ENCODE peak calls at places on chromosomes 11 and 22, in ten cellular contexts. G is A549, H is WTC11, J is Calu3, L is brain microvascular endothelial cell, I is colonic mucosa, Z is mammary epithelial cell, V is dorsolateral prefrontal cortex, A is mesothelial cell of epicardium, U is GM12865. M is an unnamed sample.
A peak's percentile ranks its signal among the peaks of the same experiment; 100 is the strongest.

GRCh38 chr11:15157181-15157580 is 42.5 kb downstream of the INSC start:
- DNase-seq in G (no peak), H (no peak), J (no peak), L (peak; percentile 76), I (no peak), Z (peak; percentile 88), V (no peak), A (no peak), U (no peak), M (no peak)

GRCh38 chr11:9461068-9461759 is 402 bp downstream of the ZNF143 start:
- DNase-seq in G (peak; percentile 91), H (peak; percentile 76), J (peak; percentile 78), L (peak; percentile 75), I (peak; percentile 86), Z (peak; percentile 83), V (peak; percentile 83), A (peak; percentile 81), U (peak; percentile 96), M (peak; percentile 94)

GRCh38 chr22:44578115-44578457 is 80.1 kb upstream of the RTL6 start:
- DNase-seq in G (no peak), H (no peak), J (no peak), L (no peak), I (no peak), Z (no peak), V (no peak), A (peak; percentile 34), U (no peak), M (no peak)

GRCh38 chr22:25393121-25393805 is 171.2 kb upstream of the GRK3 start:
- DNase-seq in G (no peak), H (no peak), J (no peak), L (no peak), I (no peak), Z (no peak), V (no peak), A (no peak), U (no peak), M (no peak)

GRCh38 chr11:70299636-70300035 is 29.1 kb downstream of the PPFIA1 start:
- DNase-seq in G (no peak), H (no peak), J (no peak), L (no peak), I (no peak), Z (no peak), V (no peak), A (no peak), U (no peak), M (no peak)

GRCh38 chr11:92707173-92707619 is 262.3 kb upstream of the MTNR1B start:
- DNase-seq in G (no peak), H (no peak), J (no peak), L (no peak), I (no peak), Z (peak; percentile 98), V (no peak), A (no peak), U (no peak), M (peak; percentile 30)

GRCh38 chr22:38614331-38615122 is 41.7 kb downstream of the FAM227A start:
- DNase-seq in G (peak; percentile 12), H (no peak), J (no peak), L (peak; percentile 29), I (no peak), Z (no peak), V (no peak), A (no peak), U (no peak), M (no peak)

GRCh38 chr22:49827307-49827852 is 293 bp downstream of the BRD1 start:
- DNase-seq in G (no peak), H (no peak), J (peak; percentile 40), L (no peak), I (no peak), Z (no peak), V (no peak), A (no peak), U (no peak), M (no peak)

GRCh38 chr11:120062561-120062930 is 75.4 kb downstream of the TRIM29 start:
- DNase-seq in G (no peak), H (no peak), J (no peak), L (no peak), I (no peak), Z (no peak), V (no peak), A (no peak), U (no peak), M (no peak)

GRCh38 chr11:120063686-120064340 is 74.1 kb downstream of the TRIM29 start:
- DNase-seq in G (no peak), H (no peak), J (no peak), L (no peak), I (no peak), Z (no peak), V (no peak), A (no peak), U (no peak), M (no peak)

GRCh38 chr11:120061036-120061760 is 76.7 kb downstream of the TRIM29 start:
- DNase-seq in G (no peak), H (no peak), J (no peak), L (peak; percentile 22), I (no peak), Z (peak; percentile 12), V (no peak), A (no peak), U (no peak), M (no peak)

GRCh38 chr11:120060512-120060911 is 77.4 kb downstream of the TRIM29 start:
- DNase-seq in G (no peak), H (no peak), J (no peak), L (no peak), I (no peak), Z (no peak), V (no peak), A (no peak), U (no peak), M (no peak)

GRCh38 chr11:120061761-120062560 is 76.0 kb downstream of the TRIM29 start:
- DNase-seq in G (no peak), H (peak; percentile 57), J (no peak), L (no peak), I (no peak), Z (no peak), V (peak; percentile 65), A (peak; percentile 86), U (no peak), M (peak; percentile 36)
- TF ChIP-seq CTCF in G (no peak), H (no peak), J (no peak), L (no peak), I (no peak), Z (no peak), V (peak; percentile 45), A (peak; percentile 17), U (no peak), M (no peak)

GRCh38 chr11:61297741-61298140 is 2.6 kb upstream of the VWCE start:
- DNase-seq in G (no peak), H (no peak), J (no peak), L (peak; percentile 92), I (no peak), Z (peak; percentile 97), V (no peak), A (no peak), U (peak; percentile 33), M (no peak)

GRCh38 chr11:61293869-61294716 is 1.0 kb downstream of the VWCE start:
- DNase-seq in G (peak; percentile 33), H (peak; percentile 39), J (peak; percentile 21), L (peak; percentile 34), I (no peak), Z (peak; percentile 11), V (no peak), A (peak; percentile 64), U (peak; percentile 70), M (peak; percentile 67)

GRCh38 chr11:61295596-61295926 is 445 bp upstream of the VWCE start:
- DNase-seq in G (no peak), H (no peak), J (no peak), L (no peak), I (no peak), Z (no peak), V (no peak), A (no peak), U (peak; percentile 13), M (no peak)

GRCh38 chr11:61297341-61297740 is 2.2 kb upstream of the VWCE start:
- DNase-seq in G (no peak), H (no peak), J (no peak), L (peak; percentile 14), I (no peak), Z (no peak), V (no peak), A (no peak), U (no peak), M (no peak)

DNA sequence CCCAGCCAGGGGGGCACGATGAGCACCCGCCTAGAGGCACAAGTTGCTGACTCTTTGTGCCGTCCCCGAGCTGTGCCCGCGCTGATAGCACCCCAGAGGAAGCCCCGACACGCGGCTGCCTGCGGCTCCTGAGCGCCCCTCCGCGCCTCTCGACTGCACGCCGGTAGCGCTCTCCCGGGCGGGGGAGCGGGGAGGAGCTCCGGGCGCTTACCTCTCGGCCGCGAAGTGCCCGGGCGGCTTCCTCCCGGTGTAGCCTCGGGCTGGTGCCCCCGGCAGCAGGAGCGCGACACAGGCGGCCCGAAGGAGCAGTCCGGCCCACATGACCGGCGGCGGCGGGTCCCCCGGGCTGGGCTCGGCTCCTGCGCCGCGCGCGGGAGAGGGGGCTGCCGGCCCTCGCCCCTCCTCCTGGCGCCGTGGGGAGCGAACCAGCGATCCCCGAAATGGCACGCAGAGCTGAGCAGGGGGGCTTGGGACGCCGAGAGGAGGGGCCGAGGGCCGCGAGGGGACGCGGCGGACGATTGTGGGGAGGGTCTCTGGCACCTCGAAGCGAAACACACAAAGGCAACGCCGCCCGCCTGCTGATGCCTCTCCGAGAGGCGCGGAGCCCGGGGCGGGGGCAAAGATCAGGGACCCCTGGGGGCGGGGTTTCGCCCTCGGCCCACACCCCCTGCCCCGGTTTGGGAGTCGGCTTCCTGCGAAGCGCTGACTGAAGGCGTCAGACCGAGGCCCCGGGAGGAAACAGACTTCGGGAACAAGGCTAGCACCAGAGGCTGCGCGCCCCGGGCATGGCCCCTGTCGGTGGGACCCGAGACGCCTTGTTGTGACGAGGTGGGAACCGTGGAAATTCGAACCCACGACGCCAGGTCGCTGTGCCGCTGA is at the start of gene VWCE:
- DNase-seq in G (peak; percentile 50), H (peak; percentile 75), J (peak; percentile 66), L (peak; percentile 15), I (peak; percentile 48), Z (peak; percentile 20), V (no peak), A (peak; percentile 73), U (peak; percentile 90), M (peak; percentile 85)
- TF ChIP-seq CTCF in G (peak; percentile 29), H (no peak), J (peak; percentile 16), L (peak; percentile 43), I (no peak), Z (no peak), V (no peak), A (no peak), U (peak; percentile 29), M (peak; percentile 19)

DNA sequence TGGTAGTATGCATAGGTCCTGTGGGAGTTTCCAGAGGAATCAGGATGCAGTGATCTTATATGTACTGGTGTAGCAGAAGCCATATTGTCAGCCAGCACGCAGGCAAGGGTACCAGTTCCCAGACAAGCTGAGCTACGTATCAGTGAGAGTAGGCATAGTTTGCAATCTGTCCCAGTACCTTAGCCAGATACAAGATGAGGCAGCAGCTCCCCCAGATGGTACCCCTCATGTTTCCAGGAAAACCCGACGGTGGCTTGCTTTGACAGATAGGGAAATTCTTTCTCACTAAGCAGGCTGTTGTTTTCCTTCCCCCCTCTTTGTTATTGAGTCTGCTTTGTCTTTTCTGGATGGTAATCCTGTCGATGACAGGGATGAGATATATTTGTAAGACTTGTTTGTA is 109.7 kb upstream of the RRM1 start:
- DNase-seq in G (no peak), H (peak; percentile 28), J (no peak), L (no peak), I (no peak), Z (no peak), V (no peak), A (no peak), U (peak; percentile 31), M (no peak)
- TF ChIP-seq CTCF in G (no peak), H (no peak), J (no peak), L (peak; percentile 49), I (no peak), Z (no peak), V (peak; percentile 29), A (no peak), U (peak; percentile 27), M (no peak)

GRCh38 chr11:131217313-131218297 is 152.8 kb upstream of the NTM start:
- DNase-seq in G (peak; percentile 1), H (no peak), J (no peak), L (no peak), I (no peak), Z (no peak), V (no peak), A (no peak), U (peak; percentile 22), M (no peak)
- TF ChIP-seq CTCF in G (peak; percentile 9), H (no peak), J (no peak), L (peak; percentile 47), I (no peak), Z (peak; percentile 12), V (peak; percentile 45), A (no peak), U (peak; percentile 50), M (no peak)

M was measured in glutamatergic neuron.